ENCODE peak calls at places on chromosomes 12 and 14, in ten cellular contexts. V, U, X, P, R, L, M, N, T and C are unnamed samples.

GRCh38 chr12:4997939-4998338 is 45.7 kb upstream of the KCNA5 start:
- DNase-seq in V (no peak), U (no peak), X (peak; percentile 81), P (no peak), R (peak; percentile 72), L (peak; percentile 69), M (no peak), N (no peak), T (peak; percentile 78), C (no peak)

GRCh38 chr12:69633061-69633460 is 22.4 kb upstream of the LRRC10 start:
- DNase-seq in V (no peak), U (no peak), X (no peak), P (no peak), R (no peak), L (no peak), M (no peak), N (peak; percentile 27), T (no peak), C (no peak)

GRCh38 chr14:28098863-28099262 is 667.7 kb upstream of the FOXG1 start:
- DNase-seq in V (no peak), U (no peak), X (no peak), P (no peak), R (no peak), L (no peak), M (no peak), N (no peak), T (no peak), C (no peak)

GRCh38 chr12:38166225-38166624 is 150.3 kb upstream of the ALG10B start:
- DNase-seq in V (no peak), U (no peak), X (no peak), P (no peak), R (no peak), L (no peak), M (no peak), N (no peak), T (no peak), C (no peak)

GRCh38 chr12:123431951-123432886 is 4.3 kb downstream of the RILPL2 start:
- DNase-seq in V (no peak), U (no peak), X (no peak), P (no peak), R (no peak), L (no peak), M (peak; percentile 22), N (peak; percentile 73), T (no peak), C (peak; percentile 36)

GRCh38 chr14:22002860-22003284 is 329.3 kb upstream of the OR4E1 start:
- DNase-seq in V (peak; percentile 32), U (peak; percentile 63), X (no peak), P (peak; percentile 23), R (no peak), L (no peak), M (peak; percentile 47), N (peak; percentile 26), T (no peak), C (peak; percentile 58)

GRCh38 chr12:6387541-6387940 is 3.6 kb downstream of the LTBR start:
- DNase-seq in V (no peak), U (no peak), X (no peak), P (no peak), R (no peak), L (no peak), M (no peak), N (no peak), T (no peak), C (no peak)

GRCh38 chr12:62873116-62873825 is 61.7 kb downstream of the PPM1H start:
- DNase-seq in V (no peak), U (no peak), X (no peak), P (no peak), R (no peak), L (no peak), M (no peak), N (no peak), T (no peak), C (no peak)

GRCh38 chr12:88299567-88300101 is 157.5 kb downstream of the TMTC3 start:
- DNase-seq in V (no peak), U (no peak), X (peak; percentile 99), P (no peak), R (peak; percentile 93), L (peak; percentile 98), M (no peak), N (no peak), T (peak; percentile 66), C (peak; percentile 0)

GRCh38 chr14:88798161-88798560 is 5.4 kb upstream of the EML5 start:
- DNase-seq in V (no peak), U (no peak), X (no peak), P (no peak), R (no peak), L (no peak), M (no peak), N (no peak), T (no peak), C (no peak)

GRCh38 chr14:36683083-36683724 is 21.5 kb downstream of the PAX9 start:
- DNase-seq in V (no peak), U (no peak), X (no peak), P (no peak), R (no peak), L (no peak), M (no peak), N (no peak), T (no peak), C (no peak)

GRCh38 chr14:81655423-81656314 is 122.0 kb upstream of the SEL1L start:
- DNase-seq in V (no peak), U (no peak), X (no peak), P (no peak), R (no peak), L (no peak), M (no peak), N (no peak), T (no peak), C (no peak)

GRCh38 chr12:64088431-64089349 is 133.4 kb downstream of the KICS2 start:
- DNase-seq in V (no peak), U (no peak), X (peak; percentile 95), P (no peak), R (peak; percentile 95), L (peak; percentile 93), M (no peak), N (peak; percentile 91), T (peak; percentile 76), C (no peak)

GRCh38 chr14:51873221-51873893 is 12.9 kb downstream of the GNG2 start:
- DNase-seq in V (no peak), U (no peak), X (peak; percentile 92), P (no peak), R (peak; percentile 90), L (peak; percentile 94), M (no peak), N (peak; percentile 45), T (peak; percentile 72), C (no peak)

GRCh38 chr12:26987634-26988424 is 26.4 kb downstream of the TM7SF3 start:
- DNase-seq in V (no peak), U (no peak), X (peak; percentile 41), P (no peak), R (no peak), L (no peak), M (no peak), N (peak; percentile 65), T (no peak), C (no peak)

GRCh38 chr12:120230326-120230973 is 29.5 kb upstream of the RPLP0 start:
- DNase-seq in V (no peak), U (no peak), X (peak; percentile 96), P (no peak), R (peak; percentile 92), L (peak; percentile 94), M (no peak), N (peak; percentile 19), T (peak; percentile 88), C (no peak)

GRCh38 chr12:26317942-26318565 is 122.7 kb downstream of the SSPN start:
- DNase-seq in V (no peak), U (no peak), X (peak; percentile 62), P (no peak), R (peak; percentile 47), L (peak; percentile 68), M (no peak), N (no peak), T (no peak), C (no peak)

GRCh38 chr12:19675361-19675760 is 236.1 kb downstream of the AEBP2 start:
- DNase-seq in V (no peak), U (no peak), X (no peak), P (no peak), R (no peak), L (no peak), M (no peak), N (no peak), T (no peak), C (no peak)

GRCh38 chr12:130966443-130967030 is 12.8 kb downstream of the ADGRD1 start:
- DNase-seq in V (no peak), U (no peak), X (no peak), P (no peak), R (no peak), L (no peak), M (no peak), N (no peak), T (no peak), C (no peak)

GRCh38 chr12:110600254-110600653 is 13.7 kb upstream of the TCTN1 start:
- DNase-seq in V (no peak), U (no peak), X (peak; percentile 23), P (no peak), R (peak; percentile 81), L (no peak), M (no peak), N (peak; percentile 87), T (peak; percentile 43), C (no peak)

GRCh38 chr14:36747411-36748184 is 85.9 kb downstream of the PAX9 start:
- DNase-seq in V (no peak), U (no peak), X (no peak), P (no peak), R (no peak), L (no peak), M (no peak), N (peak; percentile 2), T (peak; percentile 27), C (no peak)

GRCh38 chr12:75863475-75863874 is 168.1 kb downstream of the PHLDA1 start:
- DNase-seq in V (no peak), U (no peak), X (no peak), P (no peak), R (no peak), L (no peak), M (no peak), N (no peak), T (no peak), C (no peak)

GRCh38 chr12:112103758-112104504 is 4.7 kb downstream of the NAA25 start:
- DNase-seq in V (no peak), U (no peak), X (no peak), P (no peak), R (no peak), L (no peak), M (no peak), N (no peak), T (no peak), C (no peak)

GRCh38 chr12:75714462-75715322 is 203.3 kb upstream of the KRR1 start:
- DNase-seq in V (no peak), U (no peak), X (no peak), P (no peak), R (no peak), L (no peak), M (no peak), N (no peak), T (no peak), C (no peak)

GRCh38 chr14:26448181-26448855 is 149.5 kb downstream of the NOVA1 start:
- DNase-seq in V (no peak), U (no peak), X (no peak), P (no peak), R (no peak), L (no peak), M (no peak), N (no peak), T (no peak), C (no peak)

GRCh38 chr14:74038015-74038859 is 19.1 kb downstream of the BBOF1 start:
- DNase-seq in V (no peak), U (no peak), X (no peak), P (no peak), R (peak; percentile 69), L (no peak), M (no peak), N (peak; percentile 67), T (peak; percentile 32), C (no peak)

GRCh38 chr12:76123301-76124212 is 39.1 kb upstream of the NAP1L1 start:
- DNase-seq in V (no peak), U (no peak), X (peak; percentile 25), P (no peak), R (peak; percentile 42), L (no peak), M (no peak), N (no peak), T (no peak), C (no peak)

GRCh38 chr12:89756638-89757321 is 48.1 kb upstream of the ATP2B1 start:
- DNase-seq in V (no peak), U (no peak), X (peak; percentile 94), P (no peak), R (peak; percentile 99), L (peak; percentile 98), M (no peak), N (peak; percentile 99), T (peak; percentile 76), C (no peak)